ENCODE peak calls at places on chromosomes 4 and X, in four cellular contexts. N, L, D and P are unnamed samples.

GRCh38 chrX:45540181-45540580 is 339.5 kb upstream of the DIPK2B start:
- DNase-seq in N (no peak), L (no peak), D (no peak), P (no peak)

GRCh38 chr4:2961411-2962098 is 1.7 kb downstream of the NOP14 start:
- DNase-seq in N (peak), L (no peak), D (no peak), P (no peak)

GRCh38 chrX:150575415-150575814 is 7.0 kb downstream of the MTM1 start:
- DNase-seq in D (peak), N (peak), L (no peak), P (no peak)

GRCh38 chr4:165209796-165210195 is 2.4 kb downstream of the KLHL2 start:
- DNase-seq in L (no peak), N (no peak), D (no peak), P (no peak)

GRCh38 chr4:1041147-1041935 is 29.9 kb downstream of the FGFRL1 start:
- DNase-seq in D (no peak), L (no peak), N (no peak), P (no peak)

GRCh38 chr4:165301833-165302232 is 25.6 kb upstream of the MSMO1 start:
- DNase-seq in D (no peak), L (no peak), N (peak), P (no peak)

GRCh38 chr4:86891785-86892638 is at the start of gene C4orf36:
- DNase-seq in L (no peak), N (peak), D (peak), P (peak)

GRCh38 chrX:40864972-40865371 is 129.6 kb upstream of the MED14 start:
- DNase-seq in D (peak), N (no peak), L (no peak), P (no peak)

GRCh38 chr4:8259743-8260430 is 9.7 kb upstream of the HTRA3 start:
- DNase-seq in L (no peak), D (no peak), N (no peak), P (no peak)

GRCh38 chr4:26030260-26030667 is 116.2 kb downstream of the SMIM20 start:
- DNase-seq in N (no peak), L (no peak), D (no peak), P (no peak)

GRCh38 chr4:80138556-80139538 is 58.5 kb upstream of the PRDM8 start:
- DNase-seq in L (no peak), N (peak), D (peak), P (no peak)

GRCh38 chr4:83516042-83516772 is 19.7 kb upstream of the GPAT3 start:
- DNase-seq in N (no peak), D (peak), L (no peak), P (no peak)

GRCh38 chr4:71270901-71271300 is 67.9 kb upstream of the SLC4A4 start:
- DNase-seq in L (no peak), N (peak), D (no peak), P (no peak)

GRCh38 chr4:126956192-126956897 is 676.4 kb upstream of the INTU start:
- DNase-seq in L (no peak), D (no peak), N (no peak), P (no peak)

GRCh38 chr4:40046311-40046980 is 10.2 kb upstream of the N4BP2 start:
- DNase-seq in L (no peak), D (peak), N (no peak), P (peak)

GRCh38 chrX:76026751-76027150 is 146.1 kb upstream of the PBDC1 start:
- DNase-seq in L (no peak), D (no peak), N (no peak), P (no peak)

GRCh38 chr4:145732001-145732400 is 52.1 kb downstream of the C4orf51 start:
- DNase-seq in L (no peak), D (no peak), N (no peak), P (no peak)

GRCh38 chr4:15451866-15452765 is 17.6 kb upstream of the CC2D2A start:
- DNase-seq in N (no peak), L (no peak), D (peak), P (no peak)

GRCh38 chr4:77852892-77853495 is 9.6 kb upstream of the MRPL1 start:
- DNase-seq in D (no peak), N (peak), L (no peak), P (no peak)

GRCh38 chrX:36199926-36200325 is 280.4 kb downstream of the CFAP47 start:
- DNase-seq in L (no peak), N (no peak), D (no peak), P (no peak)

GRCh38 chr4:8192748-8193738 is 6.0 kb upstream of the SH3TC1 start:
- DNase-seq in L (no peak), D (no peak), N (peak), P (peak)

GRCh38 chr4:159105063-159105414 is 2.2 kb downstream of the RAPGEF2 start:
- DNase-seq in L (no peak), D (peak), N (no peak), P (no peak)

GRCh38 chr4:168453146-168453545 is 27.1 kb downstream of the DDX60L start:
- DNase-seq in N (no peak), D (no peak), L (no peak), P (no peak)

GRCh38 chrX:110182362-110182761 is 135.5 kb downstream of the AMMECR1 start:
- DNase-seq in L (no peak), N (no peak), D (no peak), P (no peak)

GRCh38 chrX:16436348-16437188 is 213.4 kb upstream of the S100G start:
- DNase-seq in N (peak), D (peak), L (no peak), P (no peak)

GRCh38 chrX:2691543-2692220 is 587 bp downstream of the CD99 start:
- DNase-seq in N (peak), D (peak), L (no peak), P (no peak)

GRCh38 chrX:150767475-150768131 is 74.4 kb downstream of the MTMR1 start:
- DNase-seq in D (peak), N (no peak), L (peak), P (no peak)

GRCh38 chr4:36292551-36293188 is 11.3 kb downstream of the DTHD1 start:
- DNase-seq in N (no peak), D (no peak), L (no peak), P (no peak)

GRCh38 chr4:64144994-64145393 is 264.3 kb downstream of the TECRL start:
- DNase-seq in D (no peak), N (no peak), L (no peak), P (no peak)

GRCh38 chr4:140839888-140840790 is 84.0 kb upstream of the TBC1D9 start:
- DNase-seq in L (no peak), N (no peak), D (no peak), P (no peak)

GRCh38 chr4:18214656-18215055 is 193.1 kb upstream of the LCORL start:
- DNase-seq in N (no peak), L (no peak), D (no peak), P (no peak)

GRCh38 chrX:49058794-49059193 is at the start of gene CCDC120:
- DNase-seq in D (no peak), L (no peak), N (no peak), P (no peak)

GRCh38 chr4:12270546-12270945 is 841.9 kb upstream of the HS3ST1 start:
- DNase-seq in L (no peak), N (no peak), D (no peak), P (no peak)

GRCh38 chrX:19382500-19383145 is 38.9 kb downstream of the PDHA1 start:
- DNase-seq in L (peak), D (peak), N (peak), P (no peak)

GRCh38 chr4:4985844-4986243 is 33.4 kb downstream of the CYTL1 start:
- DNase-seq in L (no peak), N (no peak), D (peak), P (no peak)

GRCh38 chr4:122758033-122758432 is 25.5 kb downstream of the BBS12 start:
- DNase-seq in L (no peak), D (peak), N (no peak), P (no peak)

GRCh38 chrX:93673056-93673868 is at the start of gene NAP1L3:
- DNase-seq in L (no peak), N (peak), D (peak), P (peak)

GRCh38 chrX:102964941-102965340 is 27.9 kb downstream of the RAB40AL start:
- DNase-seq in D (no peak), L (no peak), N (no peak), P (no peak)